ENCODE peak calls at places on chromosomes 6 and 20, in five cellular contexts. One of them, this sample, is unnamed.

GRCh38 chr6:81889644-81890043 is 137.2 kb upstream of the TENT5A start:
- DNase-seq in anterior cingulate cortex: no peak
- DNase-seq in dorsolateral prefrontal cortex: no peak
- DNase-seq in cardiac muscle cell: no peak
- DNase-seq in non-pigmented ciliary epithelial cell: no peak
- DNase-seq in this sample: no peak

GRCh38 chr20:13852321-13852720 is 67.5 kb downstream of the NDUFAF5 start:
- DNase-seq in anterior cingulate cortex: no peak
- DNase-seq in dorsolateral prefrontal cortex: no peak
- DNase-seq in cardiac muscle cell: no peak
- DNase-seq in non-pigmented ciliary epithelial cell: no peak
- DNase-seq in this sample: no peak

GRCh38 chr6:132490024-132490423 is 22.9 kb downstream of the STX7 start:
- DNase-seq in anterior cingulate cortex: no peak
- DNase-seq in dorsolateral prefrontal cortex: no peak
- DNase-seq in cardiac muscle cell: no peak
- DNase-seq in non-pigmented ciliary epithelial cell: no peak
- DNase-seq in this sample: no peak

GRCh38 chr6:49514571-49515484 is 15.1 kb downstream of the GLYATL3 start:
- DNase-seq in anterior cingulate cortex: no peak
- DNase-seq in dorsolateral prefrontal cortex: no peak
- DNase-seq in cardiac muscle cell: no peak
- DNase-seq in non-pigmented ciliary epithelial cell: no peak
- DNase-seq in this sample: peak

GRCh38 chr6:135782517-135782916 is 69.0 kb upstream of the PDE7B start:
- DNase-seq in anterior cingulate cortex: no peak
- DNase-seq in dorsolateral prefrontal cortex: no peak
- DNase-seq in cardiac muscle cell: no peak
- DNase-seq in non-pigmented ciliary epithelial cell: no peak
- DNase-seq in this sample: no peak

GRCh38 chr6:44228031-44228430 is 4.6 kb downstream of the SLC29A1 start:
- DNase-seq in anterior cingulate cortex: no peak
- DNase-seq in dorsolateral prefrontal cortex: no peak
- DNase-seq in cardiac muscle cell: no peak
- DNase-seq in non-pigmented ciliary epithelial cell: no peak
- DNase-seq in this sample: no peak

GRCh38 chr6:83958250-83958685 is 75.3 kb upstream of the MRAP2 start:
- DNase-seq in anterior cingulate cortex: no peak
- DNase-seq in dorsolateral prefrontal cortex: no peak
- DNase-seq in cardiac muscle cell: no peak
- DNase-seq in non-pigmented ciliary epithelial cell: no peak
- DNase-seq in this sample: no peak

GRCh38 chr6:11632795-11633511 is 95.4 kb downstream of the TMEM170B start:
- DNase-seq in anterior cingulate cortex: no peak
- DNase-seq in dorsolateral prefrontal cortex: no peak
- DNase-seq in cardiac muscle cell: no peak
- DNase-seq in non-pigmented ciliary epithelial cell: no peak
- DNase-seq in this sample: no peak

GRCh38 chr6:166942393-166943168 is 13.8 kb downstream of the RNASET2 start:
- DNase-seq in anterior cingulate cortex: no peak
- DNase-seq in dorsolateral prefrontal cortex: peak
- DNase-seq in cardiac muscle cell: no peak
- DNase-seq in non-pigmented ciliary epithelial cell: no peak
- DNase-seq in this sample: no peak

GRCh38 chr6:125095501-125096301 is 57.9 kb upstream of the TPD52L1 start:
- DNase-seq in anterior cingulate cortex: no peak
- DNase-seq in dorsolateral prefrontal cortex: no peak
- DNase-seq in cardiac muscle cell: no peak
- DNase-seq in non-pigmented ciliary epithelial cell: no peak
- DNase-seq in this sample: no peak

GRCh38 chr6:112282217-112282616 is 27.9 kb upstream of the LAMA4 start:
- DNase-seq in anterior cingulate cortex: no peak
- DNase-seq in dorsolateral prefrontal cortex: peak
- DNase-seq in cardiac muscle cell: peak
- DNase-seq in non-pigmented ciliary epithelial cell: peak
- DNase-seq in this sample: no peak

GRCh38 chr6:2913621-2914317 is 10.7 kb upstream of the SERPINB9 start:
- DNase-seq in anterior cingulate cortex: no peak
- DNase-seq in dorsolateral prefrontal cortex: no peak
- DNase-seq in cardiac muscle cell: no peak
- DNase-seq in non-pigmented ciliary epithelial cell: no peak
- DNase-seq in this sample: no peak

GRCh38 chr6:107866606-107867301 is 42.6 kb upstream of the SCML4 start:
- DNase-seq in anterior cingulate cortex: no peak
- DNase-seq in dorsolateral prefrontal cortex: no peak
- DNase-seq in cardiac muscle cell: peak
- DNase-seq in non-pigmented ciliary epithelial cell: no peak
- DNase-seq in this sample: peak

GRCh38 chr6:10792101-10792500 is 44.5 kb downstream of the TMEM14B start:
- DNase-seq in anterior cingulate cortex: no peak
- DNase-seq in dorsolateral prefrontal cortex: no peak
- DNase-seq in cardiac muscle cell: no peak
- DNase-seq in non-pigmented ciliary epithelial cell: no peak
- DNase-seq in this sample: no peak

GRCh38 chr20:59242714-59243626 is 57.4 kb upstream of the EDN3 start:
- DNase-seq in anterior cingulate cortex: no peak
- DNase-seq in dorsolateral prefrontal cortex: no peak
- DNase-seq in cardiac muscle cell: no peak
- DNase-seq in non-pigmented ciliary epithelial cell: no peak
- DNase-seq in this sample: no peak

GRCh38 chr6:2791124-2792050 is 26.2 kb downstream of the WRNIP1 start:
- DNase-seq in anterior cingulate cortex: no peak
- DNase-seq in dorsolateral prefrontal cortex: peak
- DNase-seq in cardiac muscle cell: peak
- DNase-seq in non-pigmented ciliary epithelial cell: peak
- DNase-seq in this sample: peak

GRCh38 chr6:130069471-130069870 is 51.1 kb downstream of the L3MBTL3 start:
- DNase-seq in anterior cingulate cortex: no peak
- DNase-seq in dorsolateral prefrontal cortex: no peak
- DNase-seq in cardiac muscle cell: no peak
- DNase-seq in non-pigmented ciliary epithelial cell: no peak
- DNase-seq in this sample: no peak

GRCh38 chr6:155213611-155214372 is 50.0 kb upstream of the CLDN20 start:
- DNase-seq in anterior cingulate cortex: no peak
- DNase-seq in dorsolateral prefrontal cortex: no peak
- DNase-seq in cardiac muscle cell: no peak
- DNase-seq in non-pigmented ciliary epithelial cell: no peak
- DNase-seq in this sample: no peak

GRCh38 chr6:16078064-16078463 is 50.8 kb upstream of the MYLIP start:
- DNase-seq in anterior cingulate cortex: no peak
- DNase-seq in dorsolateral prefrontal cortex: no peak
- DNase-seq in cardiac muscle cell: no peak
- DNase-seq in non-pigmented ciliary epithelial cell: no peak
- DNase-seq in this sample: no peak

GRCh38 chr6:75747371-75747984 is 1.6 kb upstream of the MYO6 start:
- DNase-seq in anterior cingulate cortex: no peak
- DNase-seq in dorsolateral prefrontal cortex: no peak
- DNase-seq in cardiac muscle cell: no peak
- DNase-seq in non-pigmented ciliary epithelial cell: no peak
- DNase-seq in this sample: peak

GRCh38 chr6:41698350-41698781 is 37.0 kb downstream of the TFEB start:
- DNase-seq in anterior cingulate cortex: no peak
- DNase-seq in dorsolateral prefrontal cortex: no peak
- DNase-seq in cardiac muscle cell: no peak
- DNase-seq in non-pigmented ciliary epithelial cell: peak
- DNase-seq in this sample: no peak

GRCh38 chr6:100099189-100100074 is 105.4 kb upstream of the MCHR2 start:
- DNase-seq in anterior cingulate cortex: no peak
- DNase-seq in dorsolateral prefrontal cortex: no peak
- DNase-seq in cardiac muscle cell: peak
- DNase-seq in non-pigmented ciliary epithelial cell: no peak
- DNase-seq in this sample: peak

GRCh38 chr6:95203153-95203754 is 374.1 kb upstream of the MANEA start:
- DNase-seq in anterior cingulate cortex: no peak
- DNase-seq in dorsolateral prefrontal cortex: no peak
- DNase-seq in cardiac muscle cell: peak
- DNase-seq in non-pigmented ciliary epithelial cell: no peak
- DNase-seq in this sample: peak

GRCh38 chr6:1720620-1721322 is 111.1 kb downstream of the FOXC1 start:
- DNase-seq in anterior cingulate cortex: no peak
- DNase-seq in dorsolateral prefrontal cortex: no peak
- DNase-seq in cardiac muscle cell: peak
- DNase-seq in non-pigmented ciliary epithelial cell: no peak
- DNase-seq in this sample: no peak

GRCh38 chr6:31210842-31211241 is 40.4 kb upstream of the POU5F1 start:
- DNase-seq in anterior cingulate cortex: no peak
- DNase-seq in dorsolateral prefrontal cortex: no peak
- DNase-seq in cardiac muscle cell: no peak
- DNase-seq in non-pigmented ciliary epithelial cell: no peak
- DNase-seq in this sample: no peak

GRCh38 chr20:3679749-3680700 is 1.8 kb downstream of the ADAM33 start:
- DNase-seq in anterior cingulate cortex: no peak
- DNase-seq in dorsolateral prefrontal cortex: no peak
- DNase-seq in cardiac muscle cell: no peak
- DNase-seq in non-pigmented ciliary epithelial cell: peak
- DNase-seq in this sample: no peak

GRCh38 chr6:56944651-56945050 is 10.3 kb upstream of the BEND6 start:
- DNase-seq in anterior cingulate cortex: no peak
- DNase-seq in dorsolateral prefrontal cortex: no peak
- DNase-seq in cardiac muscle cell: no peak
- DNase-seq in non-pigmented ciliary epithelial cell: no peak
- DNase-seq in this sample: no peak

GRCh38 chr6:23529902-23530301 is 596.1 kb upstream of the NRSN1 start:
- DNase-seq in anterior cingulate cortex: no peak
- DNase-seq in dorsolateral prefrontal cortex: no peak
- DNase-seq in cardiac muscle cell: no peak
- DNase-seq in non-pigmented ciliary epithelial cell: no peak
- DNase-seq in this sample: no peak

GRCh38 chr20:48986899-48987298 is 59.2 kb upstream of the CSE1L start:
- DNase-seq in anterior cingulate cortex: no peak
- DNase-seq in dorsolateral prefrontal cortex: no peak
- DNase-seq in cardiac muscle cell: no peak
- DNase-seq in non-pigmented ciliary epithelial cell: no peak
- DNase-seq in this sample: no peak

GRCh38 chr6:111872521-111873177 is 603 bp downstream of the FYN start:
- DNase-seq in anterior cingulate cortex: no peak
- DNase-seq in dorsolateral prefrontal cortex: no peak
- DNase-seq in cardiac muscle cell: peak
- DNase-seq in non-pigmented ciliary epithelial cell: no peak
- DNase-seq in this sample: no peak

GRCh38 chr6:39902786-39903465 is 31.3 kb downstream of the MOCS1 start:
- DNase-seq in anterior cingulate cortex: no peak
- DNase-seq in dorsolateral prefrontal cortex: no peak
- DNase-seq in cardiac muscle cell: no peak
- DNase-seq in non-pigmented ciliary epithelial cell: no peak
- DNase-seq in this sample: no peak

GRCh38 chr6:17156966-17157365 is 55.1 kb downstream of the STMND1 start:
- DNase-seq in anterior cingulate cortex: no peak
- DNase-seq in dorsolateral prefrontal cortex: no peak
- DNase-seq in cardiac muscle cell: no peak
- DNase-seq in non-pigmented ciliary epithelial cell: no peak
- DNase-seq in this sample: no peak

GRCh38 chr20:49103647-49104364 is 57.7 kb downstream of the CSE1L start:
- DNase-seq in anterior cingulate cortex: no peak
- DNase-seq in dorsolateral prefrontal cortex: no peak
- DNase-seq in cardiac muscle cell: no peak
- DNase-seq in non-pigmented ciliary epithelial cell: no peak
- DNase-seq in this sample: no peak

GRCh38 chr20:64035066-64035932 is 683 bp upstream of the C20orf204 start:
- DNase-seq in anterior cingulate cortex: no peak
- DNase-seq in dorsolateral prefrontal cortex: no peak
- DNase-seq in cardiac muscle cell: no peak
- DNase-seq in non-pigmented ciliary epithelial cell: no peak
- DNase-seq in this sample: no peak

GRCh38 chr6:149844480-149844879 is 19.7 kb downstream of the LRP11 start:
- DNase-seq in anterior cingulate cortex: no peak
- DNase-seq in dorsolateral prefrontal cortex: no peak
- DNase-seq in cardiac muscle cell: no peak
- DNase-seq in non-pigmented ciliary epithelial cell: no peak
- DNase-seq in this sample: no peak

GRCh38 chr6:108544586-108544985 is 16.1 kb upstream of the FOXO3 start:
- DNase-seq in anterior cingulate cortex: no peak
- DNase-seq in dorsolateral prefrontal cortex: no peak
- DNase-seq in cardiac muscle cell: no peak
- DNase-seq in non-pigmented ciliary epithelial cell: no peak
- DNase-seq in this sample: no peak

GRCh38 chr6:38272222-38272621 is 367.5 kb downstream of the BTBD9 start:
- DNase-seq in anterior cingulate cortex: no peak
- DNase-seq in dorsolateral prefrontal cortex: no peak
- DNase-seq in cardiac muscle cell: no peak
- DNase-seq in non-pigmented ciliary epithelial cell: no peak
- DNase-seq in this sample: no peak

GRCh38 chr20:33209789-33210188 is 7.4 kb upstream of the BPIFA3 start:
- DNase-seq in anterior cingulate cortex: no peak
- DNase-seq in dorsolateral prefrontal cortex: no peak
- DNase-seq in cardiac muscle cell: peak
- DNase-seq in non-pigmented ciliary epithelial cell: peak
- DNase-seq in this sample: peak

GRCh38 chr6:105109955-105110650 is 69.7 kb downstream of the POPDC3 start:
- DNase-seq in anterior cingulate cortex: no peak
- DNase-seq in dorsolateral prefrontal cortex: no peak
- DNase-seq in cardiac muscle cell: no peak
- DNase-seq in non-pigmented ciliary epithelial cell: no peak
- DNase-seq in this sample: no peak